ENCODE peak calls at places on chromosomes 13 and 19, in seven cellular contexts. One of them, this sample, is unnamed.

GRCh38 chr19:33514885-33515485 is 6.6 kb downstream of the PEPD start:
- DNase-seq in PC-3: peak
- DNase-seq in AG04450: no peak
- DNase-seq in WTC11: no peak
- DNase-seq in SK-MEL-5: no peak
- DNase-seq in SJCRH30: peak
- DNase-seq in right cardiac atrium: peak
- DNase-seq in this sample: no peak

GRCh38 chr19:13597625-13598024 is 91.3 kb upstream of the CACNA1A start:
- DNase-seq in PC-3: peak
- DNase-seq in WTC11: peak
- DNase-seq in AG04450: peak
- DNase-seq in SJCRH30: peak
- DNase-seq in right cardiac atrium: no peak
- DNase-seq in SK-MEL-5: peak
- DNase-seq in this sample: peak

GRCh38 chr13:24629320-24629719 is 50.9 kb upstream of the ATP12A start:
- DNase-seq in WTC11: no peak
- DNase-seq in right cardiac atrium: no peak
- DNase-seq in SK-MEL-5: no peak
- DNase-seq in PC-3: no peak
- DNase-seq in SJCRH30: no peak
- DNase-seq in AG04450: no peak
- DNase-seq in this sample: no peak

GRCh38 chr13:41455725-41456419 is 1.5 kb upstream of the RGCC start:
- DNase-seq in SJCRH30: no peak
- DNase-seq in right cardiac atrium: no peak
- DNase-seq in AG04450: no peak
- DNase-seq in PC-3: no peak
- DNase-seq in SK-MEL-5: no peak
- DNase-seq in WTC11: no peak
- DNase-seq in this sample: no peak

GRCh38 chr13:76687467-76687866 is 198.7 kb downstream of the KCTD12 start:
- DNase-seq in PC-3: no peak
- DNase-seq in WTC11: no peak
- DNase-seq in right cardiac atrium: no peak
- DNase-seq in SJCRH30: no peak
- DNase-seq in AG04450: no peak
- DNase-seq in SK-MEL-5: no peak
- DNase-seq in this sample: no peak

GRCh38 chr19:3625996-3626472 is 556 bp downstream of the CACTIN start:
- DNase-seq in SK-MEL-5: no peak
- DNase-seq in WTC11: no peak
- DNase-seq in AG04450: no peak
- DNase-seq in SJCRH30: no peak
- DNase-seq in PC-3: no peak
- DNase-seq in right cardiac atrium: no peak
- DNase-seq in this sample: no peak

GRCh38 chr13:113820813-113821651 is 42.8 kb downstream of the GAS6 start:
- DNase-seq in right cardiac atrium: peak
- DNase-seq in AG04450: peak
- DNase-seq in PC-3: peak
- DNase-seq in WTC11: no peak
- DNase-seq in SJCRH30: peak
- DNase-seq in SK-MEL-5: peak
- DNase-seq in this sample: no peak

GRCh38 chr19:814108-815078 is 7.4 kb downstream of the PLPPR3 start:
- DNase-seq in PC-3: no peak
- DNase-seq in AG04450: no peak
- DNase-seq in SJCRH30: no peak
- DNase-seq in right cardiac atrium: peak
- DNase-seq in WTC11: no peak
- DNase-seq in SK-MEL-5: no peak
- DNase-seq in this sample: no peak

GRCh38 chr13:111344471-111345191 is 24.2 kb downstream of the TEX29 start:
- DNase-seq in SK-MEL-5: peak
- DNase-seq in AG04450: peak
- DNase-seq in right cardiac atrium: no peak
- DNase-seq in WTC11: peak
- DNase-seq in PC-3: peak
- DNase-seq in SJCRH30: peak
- DNase-seq in this sample: peak

GRCh38 chr19:22422220-22422619 is at the start of gene ZNF98:
- DNase-seq in AG04450: no peak
- DNase-seq in SK-MEL-5: no peak
- DNase-seq in SJCRH30: no peak
- DNase-seq in WTC11: no peak
- DNase-seq in right cardiac atrium: peak
- DNase-seq in PC-3: no peak
- DNase-seq in this sample: no peak

GRCh38 chr19:56441206-56441792 is 35.8 kb downstream of the ZNF667 start:
- DNase-seq in SJCRH30: no peak
- DNase-seq in SK-MEL-5: no peak
- DNase-seq in AG04450: no peak
- DNase-seq in PC-3: no peak
- DNase-seq in right cardiac atrium: no peak
- DNase-seq in WTC11: no peak
- DNase-seq in this sample: no peak

GRCh38 chr19:53389591-53390377 is 5.2 kb upstream of the ZNF765 start:
- DNase-seq in SK-MEL-5: no peak
- DNase-seq in SJCRH30: peak
- DNase-seq in right cardiac atrium: no peak
- DNase-seq in AG04450: no peak
- DNase-seq in PC-3: no peak
- DNase-seq in WTC11: peak
- DNase-seq in this sample: peak

GRCh38 chr13:63435668-63436275 is 2020.1 kb upstream of the PCDH20 start:
- DNase-seq in WTC11: no peak
- DNase-seq in PC-3: peak
- DNase-seq in AG04450: peak
- DNase-seq in SJCRH30: peak
- DNase-seq in SK-MEL-5: peak
- DNase-seq in right cardiac atrium: no peak
- DNase-seq in this sample: no peak

GRCh38 chr19:44592451-44592890 is 20.9 kb upstream of the IGSF23 start:
- DNase-seq in AG04450: no peak
- DNase-seq in SK-MEL-5: no peak
- DNase-seq in WTC11: no peak
- DNase-seq in right cardiac atrium: no peak
- DNase-seq in SJCRH30: no peak
- DNase-seq in PC-3: no peak
- DNase-seq in this sample: no peak

GRCh38 chr13:21849323-21849722 is 178.4 kb downstream of the FGF9 start:
- DNase-seq in PC-3: peak
- DNase-seq in right cardiac atrium: no peak
- DNase-seq in SK-MEL-5: peak
- DNase-seq in AG04450: no peak
- DNase-seq in SJCRH30: peak
- DNase-seq in WTC11: no peak
- DNase-seq in this sample: peak

GRCh38 chr13:111011899-111012298 is 97.0 kb upstream of the ANKRD10 start:
- DNase-seq in AG04450: no peak
- DNase-seq in SJCRH30: no peak
- DNase-seq in SK-MEL-5: no peak
- DNase-seq in WTC11: no peak
- DNase-seq in right cardiac atrium: no peak
- DNase-seq in PC-3: no peak
- DNase-seq in this sample: no peak

GRCh38 chr13:94495806-94496205 is 16.3 kb upstream of the DCT start:
- DNase-seq in AG04450: no peak
- DNase-seq in SJCRH30: no peak
- DNase-seq in SK-MEL-5: no peak
- DNase-seq in PC-3: no peak
- DNase-seq in right cardiac atrium: no peak
- DNase-seq in WTC11: no peak
- DNase-seq in this sample: no peak

GRCh38 chr19:50328257-50329145 is 676 bp downstream of the KCNC3 start:
- DNase-seq in right cardiac atrium: peak
- DNase-seq in SK-MEL-5: peak
- DNase-seq in AG04450: no peak
- DNase-seq in SJCRH30: no peak
- DNase-seq in WTC11: peak
- DNase-seq in PC-3: peak
- DNase-seq in this sample: peak

GRCh38 chr19:15788594-15789270 is 1.3 kb downstream of the OR10H5 start:
- DNase-seq in SJCRH30: no peak
- DNase-seq in SK-MEL-5: no peak
- DNase-seq in AG04450: no peak
- DNase-seq in WTC11: no peak
- DNase-seq in PC-3: no peak
- DNase-seq in right cardiac atrium: no peak
- DNase-seq in this sample: no peak

GRCh38 chr13:94343243-94343585 is 136.3 kb downstream of the DCT start:
- DNase-seq in WTC11: no peak
- DNase-seq in SJCRH30: peak
- DNase-seq in right cardiac atrium: no peak
- DNase-seq in PC-3: no peak
- DNase-seq in SK-MEL-5: no peak
- DNase-seq in AG04450: no peak
- DNase-seq in this sample: no peak

GRCh38 chr13:99509477-99509876 is 8.2 kb downstream of the TM9SF2 start:
- DNase-seq in SJCRH30: no peak
- DNase-seq in right cardiac atrium: no peak
- DNase-seq in PC-3: no peak
- DNase-seq in SK-MEL-5: no peak
- DNase-seq in WTC11: no peak
- DNase-seq in AG04450: no peak
- DNase-seq in this sample: no peak

GRCh38 chr13:111279253-111279652 is 41.2 kb upstream of the TEX29 start:
- DNase-seq in WTC11: no peak
- DNase-seq in right cardiac atrium: no peak
- DNase-seq in SK-MEL-5: no peak
- DNase-seq in PC-3: no peak
- DNase-seq in AG04450: no peak
- DNase-seq in SJCRH30: no peak
- DNase-seq in this sample: no peak

GRCh38 chr13:90511903-90512302 is 835.6 kb upstream of the MIR17HG start:
- DNase-seq in PC-3: no peak
- DNase-seq in WTC11: no peak
- DNase-seq in SK-MEL-5: no peak
- DNase-seq in AG04450: no peak
- DNase-seq in SJCRH30: no peak
- DNase-seq in right cardiac atrium: no peak
- DNase-seq in this sample: no peak

GRCh38 chr13:81138353-81138995 is 797.5 kb upstream of the SPRY2 start:
- DNase-seq in SJCRH30: no peak
- DNase-seq in AG04450: no peak
- DNase-seq in SK-MEL-5: no peak
- DNase-seq in WTC11: no peak
- DNase-seq in right cardiac atrium: no peak
- DNase-seq in PC-3: no peak
- DNase-seq in this sample: no peak

GRCh38 chr13:98476538-98476966 is 100.4 kb downstream of the STK24 start:
- DNase-seq in SK-MEL-5: no peak
- DNase-seq in WTC11: no peak
- DNase-seq in PC-3: peak
- DNase-seq in AG04450: no peak
- DNase-seq in SJCRH30: no peak
- DNase-seq in right cardiac atrium: peak
- DNase-seq in this sample: peak

GRCh38 chr19:45097776-45098520 is 5.0 kb downstream of the PPP1R37 start:
- DNase-seq in WTC11: no peak
- DNase-seq in SK-MEL-5: peak
- DNase-seq in right cardiac atrium: peak
- DNase-seq in PC-3: peak
- DNase-seq in AG04450: peak
- DNase-seq in SJCRH30: peak
- DNase-seq in this sample: peak

GRCh38 chr19:39502640-39503417 is 4.1 kb downstream of the DLL3 start:
- DNase-seq in WTC11: peak
- DNase-seq in SJCRH30: no peak
- DNase-seq in AG04450: no peak
- DNase-seq in PC-3: no peak
- DNase-seq in SK-MEL-5: peak
- DNase-seq in right cardiac atrium: peak
- DNase-seq in this sample: peak

GRCh38 chr13:100338265-100338664 is 249.4 kb downstream of the PCCA start:
- DNase-seq in AG04450: no peak
- DNase-seq in SJCRH30: no peak
- DNase-seq in WTC11: no peak
- DNase-seq in SK-MEL-5: no peak
- DNase-seq in PC-3: no peak
- DNase-seq in right cardiac atrium: no peak
- DNase-seq in this sample: no peak

GRCh38 chr19:31338069-31338767 is 11.0 kb downstream of the TSHZ3 start:
- DNase-seq in PC-3: no peak
- DNase-seq in SJCRH30: peak
- DNase-seq in WTC11: peak
- DNase-seq in SK-MEL-5: peak
- DNase-seq in AG04450: no peak
- DNase-seq in right cardiac atrium: peak
- DNase-seq in this sample: peak

GRCh38 chr13:50167967-50168366 is 152.7 kb downstream of the KCNRG start:
- DNase-seq in WTC11: no peak
- DNase-seq in PC-3: no peak
- DNase-seq in AG04450: no peak
- DNase-seq in SK-MEL-5: no peak
- DNase-seq in SJCRH30: no peak
- DNase-seq in right cardiac atrium: no peak
- DNase-seq in this sample: no peak

GRCh38 chr13:67630640-67631039 is 400.5 kb upstream of the PCDH9 start:
- DNase-seq in WTC11: no peak
- DNase-seq in SK-MEL-5: no peak
- DNase-seq in SJCRH30: no peak
- DNase-seq in AG04450: no peak
- DNase-seq in PC-3: no peak
- DNase-seq in right cardiac atrium: no peak
- DNase-seq in this sample: no peak

GRCh38 chr19:50508850-50509190 is 2.2 kb downstream of the JOSD2 start:
- DNase-seq in AG04450: no peak
- DNase-seq in right cardiac atrium: no peak
- DNase-seq in SK-MEL-5: no peak
- DNase-seq in SJCRH30: no peak
- DNase-seq in PC-3: no peak
- DNase-seq in WTC11: no peak
- DNase-seq in this sample: no peak

GRCh38 chr19:12913011-12913561 is 6.0 kb downstream of the SYCE2 start:
- DNase-seq in SK-MEL-5: no peak
- DNase-seq in AG04450: peak
- DNase-seq in right cardiac atrium: peak
- DNase-seq in SJCRH30: peak
- DNase-seq in PC-3: peak
- DNase-seq in WTC11: peak
- DNase-seq in this sample: peak

GRCh38 chr13:94390881-94391280 is 88.6 kb downstream of the DCT start:
- DNase-seq in SK-MEL-5: peak
- DNase-seq in right cardiac atrium: no peak
- DNase-seq in WTC11: no peak
- DNase-seq in SJCRH30: no peak
- DNase-seq in AG04450: no peak
- DNase-seq in PC-3: no peak
- DNase-seq in this sample: no peak

GRCh38 chr13:68173111-68173510 is 943.0 kb upstream of the PCDH9 start:
- DNase-seq in SJCRH30: no peak
- DNase-seq in PC-3: peak
- DNase-seq in right cardiac atrium: no peak
- DNase-seq in AG04450: no peak
- DNase-seq in WTC11: no peak
- DNase-seq in SK-MEL-5: no peak
- DNase-seq in this sample: no peak

GRCh38 chr19:17686027-17686511 is 2.1 kb downstream of the UNC13A start:
- DNase-seq in AG04450: no peak
- DNase-seq in right cardiac atrium: no peak
- DNase-seq in WTC11: no peak
- DNase-seq in SJCRH30: peak
- DNase-seq in SK-MEL-5: no peak
- DNase-seq in PC-3: no peak
- DNase-seq in this sample: peak

This sample was measured in iPS-NIHi11.